ENCODE peak calls at places on chromosomes 3 and 15, in four cellular contexts. F is K562, U is WTC11, R is GM12878. O is an unnamed sample.

GRCh38 chr15:58258501-58259274 is 120.5 kb downstream of the AQP9 start:
- DNase-seq in R (no peak), F (no peak), U (no peak), O (no peak)

GRCh38 chr3:116445291-116445841 is at the start of gene LSAMP:
- DNase-seq in R (no peak), U (peak), F (no peak), O (no peak)

GRCh38 chr3:70090322-70090913 is 90.9 kb downstream of the SAMMSON start:
- DNase-seq in U (no peak), F (peak), R (no peak), O (no peak)

GRCh38 chr3:27914199-27914598 is 192.1 kb upstream of the EOMES start:
- DNase-seq in F (no peak), R (no peak), U (peak), O (peak)

GRCh38 chr15:75353604-75354003 is 6.8 kb downstream of the NEIL1 start:
- DNase-seq in U (no peak), R (no peak), F (no peak), O (no peak)

GRCh38 chr3:30073040-30073439 is 533.4 kb upstream of the TGFBR2 start:
- DNase-seq in F (no peak), R (no peak), U (no peak), O (no peak)

GRCh38 chr3:107604057-107604802 is 81.5 kb downstream of the BBX start:
- DNase-seq in R (no peak), U (no peak), F (no peak), O (no peak)

GRCh38 chr3:119294402-119294888 is 262 bp downstream of the ARHGAP31 start:
- DNase-seq in U (no peak), R (no peak), F (no peak), O (no peak)

GRCh38 chr15:53586815-53587214 is 172.6 kb downstream of the WDR72 start:
- DNase-seq in R (no peak), U (peak), F (peak), O (peak)

GRCh38 chr3:16482770-16483531 is 30.5 kb downstream of the RFTN1 start:
- DNase-seq in F (no peak), U (peak), R (no peak), O (no peak)

GRCh38 chr3:159451067-159451466 is 537.6 kb upstream of the IL12A start:
- DNase-seq in U (no peak), R (no peak), F (no peak), O (peak)

GRCh38 chr3:37103103-37103815 is 71.1 kb downstream of the LRRFIP2 start:
- DNase-seq in R (no peak), U (no peak), F (no peak), O (no peak)

GRCh38 chr3:156172536-156172935 is 52.2 kb downstream of the KCNAB1 start:
- DNase-seq in R (no peak), F (no peak), U (no peak), O (no peak)

GRCh38 chr3:97197830-97198229 is 383.4 kb downstream of the EPHA6 start:
- DNase-seq in R (no peak), F (no peak), U (no peak), O (no peak)

GRCh38 chr15:66369773-66370651 is 13.5 kb upstream of the TIPIN start:
- DNase-seq in R (peak), U (no peak), F (peak), O (no peak)

GRCh38 chr15:52653451-52653964 is 25.7 kb downstream of the ATOSA start:
- DNase-seq in R (no peak), F (no peak), U (no peak), O (no peak)

GRCh38 chr15:42157981-42158765 is 1.7 kb upstream of the PLA2G4F start:
- DNase-seq in F (peak), R (no peak), U (no peak), O (no peak)
- TF ChIP-seq NR2C2 in F (no peak), R (no peak), U (no peak), O (no peak)

GRCh38 chr3:177597325-177598109 is 400.2 kb upstream of the TBL1XR1 start:
- DNase-seq in U (no peak), F (no peak), R (no peak), O (no peak)
- TF ChIP-seq NR2C2 in U (no peak), F (peak), R (no peak), O (no peak)

DNA sequence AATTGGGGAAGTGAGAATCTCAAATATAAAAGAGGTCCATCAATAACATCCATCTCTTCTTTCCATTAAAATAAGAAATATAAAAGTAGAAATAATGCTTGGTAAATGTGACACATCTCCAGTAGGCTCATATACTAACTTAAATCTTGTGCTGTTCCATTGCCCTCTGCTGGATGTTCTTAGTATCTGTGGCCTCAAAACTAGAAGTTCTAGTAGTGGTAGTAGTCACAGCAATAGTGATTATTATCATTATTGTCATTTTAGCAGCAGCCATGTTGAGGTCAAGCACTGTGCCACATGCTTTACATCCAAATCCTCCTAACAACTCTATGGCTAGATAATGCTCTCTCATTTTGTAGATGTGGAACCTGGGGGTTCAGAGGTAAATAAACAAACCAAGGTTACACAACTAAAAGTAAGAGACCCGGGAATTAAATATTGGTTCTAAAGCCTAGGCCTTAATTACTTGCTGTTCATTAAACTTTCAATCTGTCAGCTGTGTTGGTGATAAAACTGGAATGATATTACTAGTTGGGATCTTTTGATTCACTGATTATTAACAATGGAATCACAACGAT is 20.2 kb upstream of the BTLA start:
- DNase-seq in F (peak), R (peak), U (no peak), O (peak)
- TF ChIP-seq NR2C2 in F (no peak), R (no peak), U (no peak), O (no peak)

GRCh38 chr3:186605078-186605477 is 7.8 kb upstream of the AHSG start:
- DNase-seq in F (no peak), U (no peak), R (no peak), O (no peak)
- TF ChIP-seq NR2C2 in F (no peak), U (no peak), R (no peak), O (no peak)

DNA sequence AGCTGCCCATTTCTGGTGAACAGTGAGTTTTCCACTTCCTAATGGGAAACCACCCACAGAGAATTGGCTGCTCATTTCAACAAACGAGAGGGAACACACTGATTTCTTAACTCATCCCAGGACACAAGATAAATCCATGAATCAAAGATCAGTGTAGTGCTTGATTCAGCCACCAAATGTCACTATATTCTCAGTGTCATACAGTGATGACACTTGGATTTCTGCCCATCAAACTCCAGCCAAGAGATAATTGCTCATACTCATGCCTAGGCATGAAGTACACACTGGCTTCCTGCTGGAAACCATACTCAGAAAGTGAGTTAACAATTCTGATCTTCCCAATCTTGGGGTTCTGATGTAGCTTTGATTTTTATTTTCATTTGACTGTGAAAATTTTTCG is 35.4 kb upstream of the GRM7 start:
- DNase-seq in U (no peak), F (no peak), R (no peak), O (no peak)
- TF ChIP-seq NR2C2 in U (no peak), F (no peak), R (no peak), O (no peak)